ENCODE peak calls at places on chromosomes 16 and 17, in six cellular contexts. One of them, this sample, is unnamed. For H3K9me3 and H3K4me1, the result is how much of the 10 kb centered on the place peaks cover.

GRCh38 chr17:21146362-21147021 is 19.7 kb downstream of the DHRS7B start:
- DNase-seq in upper lobe of left lung: no peak
- DNase-seq in suprapubic skin: no peak
- DNase-seq in HCT116: no peak
- DNase-seq in tibial artery: no peak
- DNase-seq in OCI-LY7: no peak
- DNase-seq in this sample: no peak

GRCh38 chr17:44097110-44097810 is 26.2 kb downstream of the HDAC5 start:
- DNase-seq in upper lobe of left lung: no peak
- DNase-seq in tibial artery: no peak
- DNase-seq in HCT116: no peak
- DNase-seq in OCI-LY7: no peak
- DNase-seq in suprapubic skin: no peak
- DNase-seq in this sample: no peak

GRCh38 chr16:64278196-64278595 is 843.7 kb downstream of the CDH11 start:
- DNase-seq in OCI-LY7: no peak
- DNase-seq in upper lobe of left lung: no peak
- DNase-seq in suprapubic skin: no peak
- DNase-seq in tibial artery: no peak
- DNase-seq in HCT116: no peak
- DNase-seq in this sample: no peak

GRCh38 chr16:75443301-75443700 is 10.0 kb upstream of the CFDP1 start:
- DNase-seq in tibial artery: no peak
- DNase-seq in HCT116: no peak
- DNase-seq in OCI-LY7: no peak
- DNase-seq in upper lobe of left lung: no peak
- DNase-seq in suprapubic skin: no peak
- DNase-seq in this sample: no peak

GRCh38 chr17:47935961-47936360 is 5.4 kb upstream of the PNPO start:
- DNase-seq in upper lobe of left lung: no peak
- DNase-seq in HCT116: peak
- DNase-seq in suprapubic skin: no peak
- DNase-seq in OCI-LY7: no peak
- DNase-seq in tibial artery: no peak
- DNase-seq in this sample: no peak

GRCh38 chr17:80845863-80846671 is 145.6 kb upstream of the CHMP6 start:
- DNase-seq in HCT116: no peak
- DNase-seq in upper lobe of left lung: no peak
- DNase-seq in tibial artery: peak
- DNase-seq in suprapubic skin: peak
- DNase-seq in OCI-LY7: peak
- DNase-seq in this sample: peak

GRCh38 chr17:17624776-17625175 is 33.3 kb upstream of the PEMT start:
- DNase-seq in OCI-LY7: no peak
- DNase-seq in tibial artery: no peak
- DNase-seq in upper lobe of left lung: no peak
- DNase-seq in suprapubic skin: no peak
- DNase-seq in HCT116: no peak
- DNase-seq in this sample: no peak

GRCh38 chr17:17354560-17355357 is 51.6 kb downstream of the NT5M start:
- DNase-seq in tibial artery: peak
- DNase-seq in suprapubic skin: no peak
- DNase-seq in upper lobe of left lung: peak
- DNase-seq in HCT116: peak
- DNase-seq in OCI-LY7: peak
- DNase-seq in this sample: peak

GRCh38 chr17:80838381-80839345 is 153.0 kb upstream of the CHMP6 start:
- DNase-seq in suprapubic skin: no peak
- DNase-seq in upper lobe of left lung: no peak
- DNase-seq in tibial artery: no peak
- DNase-seq in HCT116: no peak
- DNase-seq in OCI-LY7: no peak
- DNase-seq in this sample: peak

GRCh38 chr17:44598932-44599297 is 41.6 kb downstream of the FZD2 start:
- DNase-seq in suprapubic skin: no peak
- DNase-seq in tibial artery: no peak
- DNase-seq in upper lobe of left lung: no peak
- DNase-seq in OCI-LY7: no peak
- DNase-seq in HCT116: no peak
- DNase-seq in this sample: no peak

GRCh38 chr16:48535831-48536599 is 74.0 kb downstream of the N4BP1 start:
- DNase-seq in upper lobe of left lung: peak
- DNase-seq in OCI-LY7: no peak
- DNase-seq in suprapubic skin: peak
- DNase-seq in tibial artery: peak
- DNase-seq in HCT116: no peak
- DNase-seq in this sample: no peak

GRCh38 chr17:56978441-56979090 is 635 bp downstream of the SCPEP1 start:
- DNase-seq in HCT116: no peak
- DNase-seq in suprapubic skin: no peak
- DNase-seq in tibial artery: no peak
- DNase-seq in upper lobe of left lung: no peak
- DNase-seq in OCI-LY7: peak
- DNase-seq in this sample: no peak

GRCh38 chr17:72900542-72900941 is 191.9 kb downstream of the SLC39A11 start:
- DNase-seq in suprapubic skin: no peak
- DNase-seq in HCT116: no peak
- DNase-seq in tibial artery: no peak
- DNase-seq in OCI-LY7: no peak
- DNase-seq in upper lobe of left lung: no peak
- DNase-seq in this sample: no peak

GRCh38 chr17:49001671-49002070 is 4.5 kb downstream of the IGF2BP1 start:
- DNase-seq in tibial artery: no peak
- DNase-seq in upper lobe of left lung: no peak
- DNase-seq in suprapubic skin: no peak
- DNase-seq in HCT116: no peak
- DNase-seq in OCI-LY7: no peak
- DNase-seq in this sample: no peak

GRCh38 chr17:51362818-51363598 is 102.7 kb downstream of the UTP18 start:
- DNase-seq in OCI-LY7: no peak
- DNase-seq in HCT116: peak
- DNase-seq in suprapubic skin: no peak
- DNase-seq in upper lobe of left lung: no peak
- DNase-seq in tibial artery: no peak
- DNase-seq in this sample: no peak

GRCh38 chr17:61593404-61593803 is 2.4 kb upstream of the NACA2 start:
- DNase-seq in OCI-LY7: no peak
- DNase-seq in upper lobe of left lung: no peak
- DNase-seq in suprapubic skin: no peak
- DNase-seq in HCT116: no peak
- DNase-seq in tibial artery: no peak
- DNase-seq in this sample: no peak

GRCh38 chr16:87320510-87321227 is 3.5 kb upstream of the C16orf95 start:
- DNase-seq in OCI-LY7: no peak
- DNase-seq in HCT116: no peak
- DNase-seq in tibial artery: no peak
- DNase-seq in suprapubic skin: no peak
- DNase-seq in upper lobe of left lung: no peak
- DNase-seq in this sample: no peak

GRCh38 chr17:41178843-41179616 is 1.0 kb upstream of the KRTAP4-2 start:
- DNase-seq in suprapubic skin: no peak
- DNase-seq in upper lobe of left lung: no peak
- DNase-seq in OCI-LY7: no peak
- DNase-seq in tibial artery: no peak
- DNase-seq in HCT116: no peak
- DNase-seq in this sample: no peak

GRCh38 chr17:32298298-32298697 is 32.7 kb downstream of the RHBDL3 start:
- DNase-seq in OCI-LY7: no peak
- DNase-seq in HCT116: no peak
- DNase-seq in tibial artery: no peak
- DNase-seq in upper lobe of left lung: no peak
- DNase-seq in suprapubic skin: no peak
- DNase-seq in this sample: no peak

GRCh38 chr16:87626401-87626800 is 24.1 kb downstream of the JPH3 start:
- DNase-seq in tibial artery: no peak
- DNase-seq in suprapubic skin: no peak
- DNase-seq in OCI-LY7: no peak
- DNase-seq in HCT116: no peak
- DNase-seq in upper lobe of left lung: no peak
- DNase-seq in this sample: no peak

GRCh38 chr16:3023415-3023668 is 400 bp downstream of the HCFC1R1 start:
- DNase-seq in upper lobe of left lung: no peak
- DNase-seq in OCI-LY7: no peak
- DNase-seq in suprapubic skin: no peak
- DNase-seq in tibial artery: no peak
- DNase-seq in HCT116: peak
- DNase-seq in this sample: peak

GRCh38 chr17:76434870-76435269 is 18.1 kb downstream of the UBE2O start:
- DNase-seq in HCT116: no peak
- DNase-seq in OCI-LY7: no peak
- DNase-seq in suprapubic skin: no peak
- DNase-seq in upper lobe of left lung: no peak
- DNase-seq in tibial artery: peak
- DNase-seq in this sample: no peak

GRCh38 chr17:68705331-68706166 is 104.4 kb upstream of the FAM20A start:
- DNase-seq in suprapubic skin: no peak
- DNase-seq in OCI-LY7: no peak
- DNase-seq in upper lobe of left lung: no peak
- DNase-seq in HCT116: no peak
- DNase-seq in tibial artery: no peak
- DNase-seq in this sample: no peak

GRCh38 chr16:50507397-50507796 is 40.8 kb upstream of the NKD1 start:
- DNase-seq in tibial artery: no peak
- DNase-seq in OCI-LY7: no peak
- DNase-seq in HCT116: no peak
- DNase-seq in suprapubic skin: no peak
- DNase-seq in upper lobe of left lung: no peak
- DNase-seq in this sample: no peak

GRCh38 chr16:14409563-14409962 is 220.5 kb downstream of the PARN start:
- DNase-seq in tibial artery: peak
- DNase-seq in suprapubic skin: peak
- DNase-seq in HCT116: no peak
- DNase-seq in OCI-LY7: no peak
- DNase-seq in upper lobe of left lung: no peak
- DNase-seq in this sample: peak

GRCh38 chr16:63787014-63787413 is 1334.8 kb downstream of the CDH11 start:
- DNase-seq in suprapubic skin: no peak
- DNase-seq in OCI-LY7: peak
- DNase-seq in upper lobe of left lung: no peak
- DNase-seq in tibial artery: no peak
- DNase-seq in HCT116: no peak
- DNase-seq in this sample: no peak

GRCh38 chr17:46770818-46771600 is 47.5 kb downstream of the WNT3 start:
- DNase-seq in upper lobe of left lung: peak
- DNase-seq in OCI-LY7: peak
- DNase-seq in tibial artery: peak
- DNase-seq in suprapubic skin: peak
- DNase-seq in HCT116: no peak
- DNase-seq in this sample: peak

GRCh38 chr17:73307130-73307529 is 4.7 kb downstream of the CDC42EP4 start:
- DNase-seq in tibial artery: peak
- DNase-seq in suprapubic skin: no peak
- DNase-seq in HCT116: no peak
- DNase-seq in OCI-LY7: no peak
- DNase-seq in upper lobe of left lung: peak
- DNase-seq in this sample: no peak

GRCh38 chr16:73047221-73047535 is 750 bp downstream of the ZFHX3 start:
- DNase-seq in HCT116: no peak
- DNase-seq in tibial artery: no peak
- DNase-seq in OCI-LY7: no peak
- DNase-seq in upper lobe of left lung: no peak
- DNase-seq in suprapubic skin: no peak
- DNase-seq in this sample: no peak

GRCh38 chr16:66975302-66975893 is 13.0 kb upstream of the CES4A start:
- DNase-seq in suprapubic skin: no peak
- DNase-seq in tibial artery: no peak
- DNase-seq in HCT116: no peak
- DNase-seq in upper lobe of left lung: no peak
- DNase-seq in OCI-LY7: no peak
- DNase-seq in this sample: no peak

GRCh38 chr17:60372790-60373483 is 19.0 kb downstream of the USP32 start:
- DNase-seq in upper lobe of left lung: no peak
- DNase-seq in suprapubic skin: no peak
- DNase-seq in tibial artery: no peak
- DNase-seq in HCT116: no peak
- DNase-seq in OCI-LY7: no peak
- DNase-seq in this sample: no peak

GRCh38 chr17:57442914-57443571 is 186.7 kb downstream of the MSI2 start:
- DNase-seq in suprapubic skin: no peak
- DNase-seq in HCT116: no peak
- DNase-seq in OCI-LY7: peak
- DNase-seq in upper lobe of left lung: no peak
- DNase-seq in tibial artery: no peak
- DNase-seq in this sample: peak

DNA sequence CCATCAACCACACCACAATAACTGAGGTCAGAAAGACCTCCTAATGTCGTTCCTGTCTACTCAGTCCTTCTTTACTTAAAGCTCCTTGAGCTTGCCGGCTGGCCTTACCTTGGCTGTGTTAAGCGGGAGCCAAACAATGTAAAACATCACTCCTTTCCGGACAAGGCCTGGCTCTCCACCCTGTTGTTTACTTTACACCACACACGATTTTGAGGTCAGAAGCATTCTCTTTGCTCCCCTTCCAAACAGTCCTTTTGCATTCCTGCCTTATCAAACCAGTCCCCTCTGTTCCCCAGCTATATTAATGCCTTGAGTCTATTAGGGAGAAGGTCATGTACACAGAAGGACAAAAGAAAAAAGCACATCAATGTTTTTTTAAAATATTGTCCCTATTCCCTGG is 19.3 kb upstream of the SHISA6 start:
- DNase-seq in upper lobe of left lung: no peak
- DNase-seq in suprapubic skin: no peak
- DNase-seq in HCT116: no peak
- DNase-seq in OCI-LY7: no peak
- DNase-seq in tibial artery: no peak
- DNase-seq in this sample: no peak
- H3K9me3 ChIP-seq in upper lobe of left lung: under half
- H3K9me3 ChIP-seq in suprapubic skin: under half
- H3K9me3 ChIP-seq in HCT116: under half
- H3K9me3 ChIP-seq in OCI-LY7: under half
- H3K9me3 ChIP-seq in tibial artery: under half
- H3K9me3 ChIP-seq in this sample: under half

GRCh38 chr16:71902656-71903365 is 7.5 kb downstream of the IST1 start:
- DNase-seq in upper lobe of left lung: no peak
- DNase-seq in tibial artery: no peak
- DNase-seq in suprapubic skin: no peak
- DNase-seq in OCI-LY7: no peak
- DNase-seq in HCT116: no peak
- DNase-seq in this sample: no peak
- H3K4me1 ChIP-seq in upper lobe of left lung: under half
- H3K4me1 ChIP-seq in tibial artery: half or more
- H3K4me1 ChIP-seq in suprapubic skin: under half
- H3K4me1 ChIP-seq in OCI-LY7: under half
- H3K4me1 ChIP-seq in HCT116: under half
- H3K4me1 ChIP-seq in this sample: under half

GRCh38 chr17:82710499-82711232 is 5.8 kb upstream of the FN3KRP start:
- DNase-seq in tibial artery: no peak
- DNase-seq in HCT116: no peak
- DNase-seq in upper lobe of left lung: no peak
- DNase-seq in OCI-LY7: peak
- DNase-seq in suprapubic skin: no peak
- DNase-seq in this sample: no peak
- TF ChIP-seq CTCF in tibial artery: no peak
- TF ChIP-seq CTCF in HCT116: no peak
- TF ChIP-seq CTCF in upper lobe of left lung: no peak
- TF ChIP-seq CTCF in OCI-LY7: peak
- TF ChIP-seq CTCF in suprapubic skin: no peak
- TF ChIP-seq CTCF in this sample: no peak

GRCh38 chr16:470418-470817 is 45.0 kb downstream of the RAB11FIP3 start:
- DNase-seq in tibial artery: no peak
- DNase-seq in HCT116: no peak
- DNase-seq in upper lobe of left lung: no peak
- DNase-seq in OCI-LY7: no peak
- DNase-seq in suprapubic skin: no peak
- DNase-seq in this sample: no peak
- H3K9me3 ChIP-seq in tibial artery: under half
- H3K9me3 ChIP-seq in HCT116: under half
- H3K9me3 ChIP-seq in upper lobe of left lung: under half
- H3K9me3 ChIP-seq in OCI-LY7: under half
- H3K9me3 ChIP-seq in suprapubic skin: under half
- H3K9me3 ChIP-seq in this sample: under half